ENCODE peak calls at places on chromosome 21, in six cellular contexts. J, K, Y, A, Z and C are unnamed samples. For H3K4me1, the result is how much of the 10 kb centered on the place peaks cover.

GRCh38 chr21:35266546-35266945 is 217.4 kb upstream of the RUNX1 start:
- DNase-seq in J (no peak), K (no peak), Y (no peak), A (no peak), Z (no peak), C (no peak)

GRCh38 chr21:28207776-28208175 is 784.9 kb downstream of the LTN1 start:
- DNase-seq in J (no peak), K (no peak), Y (no peak), A (no peak), Z (peak), C (no peak)

GRCh38 chr21:28580585-28580984 is 412.1 kb downstream of the LTN1 start:
- DNase-seq in J (no peak), K (no peak), Y (no peak), A (no peak), Z (no peak), C (no peak)

GRCh38 chr21:27561116-27561515 is 594.2 kb upstream of the ADAMTS5 start:
- DNase-seq in J (no peak), K (no peak), Y (peak), A (no peak), Z (no peak), C (peak)

GRCh38 chr21:24939288-24939687 is 668.0 kb downstream of the MRPL39 start:
- DNase-seq in J (no peak), K (no peak), Y (no peak), A (peak), Z (no peak), C (no peak)

GRCh38 chr21:30612132-30612531 is 1.6 kb downstream of the KRTAP6-1 start:
- DNase-seq in J (no peak), K (no peak), Y (no peak), A (no peak), Z (no peak), C (no peak)

GRCh38 chr21:15908187-15908586 is 178.4 kb downstream of the USP25 start:
- DNase-seq in J (no peak), K (no peak), Y (no peak), A (no peak), Z (no peak), C (no peak)

GRCh38 chr21:29299906-29300546 is 1.3 kb downstream of the BACH1 start:
- DNase-seq in J (peak), K (peak), Y (peak), A (peak), Z (peak), C (peak)

GRCh38 chr21:15301014-15301413 is 236.2 kb upstream of the NRIP1 start:
- DNase-seq in J (no peak), K (no peak), Y (no peak), A (no peak), Z (no peak), C (no peak)

GRCh38 chr21:38948377-38948776 is 142.6 kb downstream of the ETS2 start:
- DNase-seq in J (no peak), K (no peak), Y (no peak), A (no peak), Z (no peak), C (no peak)

GRCh38 chr21:38984982-38985422 is 179.3 kb downstream of the ETS2 start:
- DNase-seq in J (no peak), K (no peak), Y (peak), A (no peak), Z (peak), C (no peak)

GRCh38 chr21:15654171-15654570 is 75.6 kb upstream of the USP25 start:
- DNase-seq in J (no peak), K (no peak), Y (no peak), A (no peak), Z (peak), C (no peak)

GRCh38 chr21:37845535-37845934 is 70.7 kb downstream of the KCNJ6 start:
- DNase-seq in J (peak), K (no peak), Y (no peak), A (peak), Z (no peak), C (no peak)

GRCh38 chr21:38957575-38958340 is 152.0 kb downstream of the ETS2 start:
- DNase-seq in J (no peak), K (no peak), Y (no peak), A (no peak), Z (no peak), C (no peak)

GRCh38 chr21:39022035-39022900 is 161.0 kb downstream of the PSMG1 start:
- DNase-seq in J (no peak), K (no peak), Y (peak), A (no peak), Z (no peak), C (no peak)

DNA sequence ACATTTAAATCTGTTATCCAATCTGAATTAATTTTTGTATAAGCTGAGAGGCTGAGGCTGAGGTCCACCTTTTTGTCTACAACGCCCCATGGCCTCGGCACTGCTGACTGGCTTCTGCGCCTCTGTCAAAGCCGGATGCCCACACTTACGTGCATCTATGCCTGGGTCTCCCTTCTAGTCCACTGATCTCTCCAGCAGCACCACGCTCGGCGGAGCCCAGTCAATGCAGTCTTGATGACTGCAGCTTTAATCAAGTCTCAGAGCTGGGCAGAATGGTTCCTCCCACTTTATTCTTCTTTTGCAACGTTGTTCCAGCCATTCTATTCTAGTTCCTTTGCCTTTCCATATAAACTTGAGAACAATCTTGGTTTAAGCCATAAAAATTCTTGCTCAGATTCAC is 9.4 kb downstream of the PRDM15 start:
- DNase-seq in J (no peak), K (no peak), Y (no peak), A (no peak), Z (no peak), C (no peak)
- H3K4me1 ChIP-seq in J (under half), K (under half), Y (under half), A (under half), Z (under half), C (under half)

DNA sequence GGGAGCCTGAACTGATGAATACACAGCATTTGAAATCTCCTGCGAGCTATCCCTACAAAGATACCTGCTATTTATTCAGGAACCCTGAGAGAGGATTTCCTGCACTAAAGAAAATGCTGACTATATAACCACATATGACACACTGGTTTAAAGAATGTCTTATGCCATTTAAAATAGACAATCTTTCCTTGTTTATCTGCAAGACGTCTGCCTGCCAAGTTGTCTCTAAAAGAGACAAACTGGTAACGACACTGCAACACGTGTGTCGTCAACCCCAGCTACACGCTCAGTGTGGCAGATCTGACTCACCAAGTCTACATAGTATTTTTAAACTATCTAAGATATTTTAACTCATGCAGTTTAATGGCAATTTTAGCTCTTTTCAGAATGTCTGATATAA is 42.7 kb downstream of the APP start:
- DNase-seq in J (no peak), K (no peak), Y (no peak), A (no peak), Z (no peak), C (no peak)
- TF ChIP-seq EP300 in J (no peak), K (no peak), Y (no peak), A (no peak), Z (no peak), C (peak)

GRCh38 chr21:44967082-44968047 is 27.5 kb downstream of the SLX9 start:
- DNase-seq in J (no peak), K (no peak), Y (no peak), A (no peak), Z (no peak), C (no peak)
- H3K4me1 ChIP-seq in J (half or more), K (under half), Y (under half), A (under half), Z (under half), C (under half)

GRCh38 chr21:44550807-44551206 is 498 bp downstream of the KRTAP10-2 start:
- DNase-seq in J (peak), K (no peak), Y (no peak), A (no peak), Z (no peak), C (no peak)
- TF ChIP-seq EP300 in J (no peak), K (no peak), Y (no peak), A (no peak), Z (no peak), C (no peak)

GRCh38 chr21:45979141-45979631 is 2.4 kb upstream of the COL6A1 start:
- DNase-seq in J (no peak), K (no peak), Y (peak), A (no peak), Z (peak), C (no peak)

GRCh38 chr21:45974073-45975016 is 7.2 kb upstream of the COL6A1 start:
- DNase-seq in J (no peak), K (no peak), Y (peak), A (peak), Z (peak), C (no peak)

GRCh38 chr21:45977396-45977795 is 4.2 kb upstream of the COL6A1 start:
- DNase-seq in J (no peak), K (no peak), Y (peak), A (peak), Z (peak), C (no peak)

GRCh38 chr21:45975017-45975595 is 6.5 kb upstream of the COL6A1 start:
- DNase-seq in J (no peak), K (no peak), Y (peak), A (peak), Z (no peak), C (no peak)

GRCh38 chr21:45976666-45977335 is 4.8 kb upstream of the COL6A1 start:
- DNase-seq in J (no peak), K (no peak), Y (peak), A (peak), Z (no peak), C (no peak)
- H3K4me1 ChIP-seq in J (half or more), K (under half), Y (under half), A (under half), Z (under half), C (under half)

GRCh38 chr21:32350981-32351380 is 41.8 kb downstream of the URB1 start:
- DNase-seq in J (no peak), K (no peak), Y (no peak), A (no peak), Z (no peak), C (no peak)

GRCh38 chr21:32349333-32349944 is 43.4 kb downstream of the URB1 start:
- DNase-seq in J (no peak), K (no peak), Y (no peak), A (no peak), Z (no peak), C (no peak)

GRCh38 chr21:32351428-32351827 is 41.4 kb downstream of the URB1 start:
- DNase-seq in J (no peak), K (no peak), Y (no peak), A (no peak), Z (no peak), C (no peak)

GRCh38 chr21:32348604-32349332 is 44.0 kb downstream of the URB1 start:
- DNase-seq in J (no peak), K (no peak), Y (no peak), A (no peak), Z (no peak), C (no peak)

GRCh38 chr21:32350211-32350980 is 42.4 kb downstream of the URB1 start:
- DNase-seq in J (no peak), K (no peak), Y (no peak), A (no peak), Z (no peak), C (no peak)
- TF ChIP-seq EP300 in J (no peak), K (no peak), Y (no peak), A (no peak), Z (no peak), C (no peak)

GRCh38 chr21:43596616-43597015 is 62.7 kb downstream of the HSF2BP start:
- DNase-seq in J (no peak), K (no peak), Y (no peak), A (no peak), Z (no peak), C (no peak)
- H3K4me1 ChIP-seq in J (under half), K (half or more), Y (under half), A (under half), Z (under half), C (under half)

GRCh38 chr21:31663584-31664249 is 4.2 kb downstream of the SOD1 start:
- DNase-seq in J (no peak), K (no peak), Y (no peak), A (no peak), Z (no peak), C (no peak)

GRCh38 chr21:31656199-31657095 is 3.0 kb upstream of the SOD1 start:
- DNase-seq in J (peak), K (no peak), Y (no peak), A (no peak), Z (no peak), C (no peak)

GRCh38 chr21:31660134-31660565 is 657 bp downstream of the SOD1 start:
- DNase-seq in J (no peak), K (peak), Y (peak), A (no peak), Z (no peak), C (no peak)

GRCh38 chr21:31658053-31658452 is 1.4 kb upstream of the SOD1 start:
- DNase-seq in J (no peak), K (no peak), Y (peak), A (no peak), Z (no peak), C (no peak)

DNA sequence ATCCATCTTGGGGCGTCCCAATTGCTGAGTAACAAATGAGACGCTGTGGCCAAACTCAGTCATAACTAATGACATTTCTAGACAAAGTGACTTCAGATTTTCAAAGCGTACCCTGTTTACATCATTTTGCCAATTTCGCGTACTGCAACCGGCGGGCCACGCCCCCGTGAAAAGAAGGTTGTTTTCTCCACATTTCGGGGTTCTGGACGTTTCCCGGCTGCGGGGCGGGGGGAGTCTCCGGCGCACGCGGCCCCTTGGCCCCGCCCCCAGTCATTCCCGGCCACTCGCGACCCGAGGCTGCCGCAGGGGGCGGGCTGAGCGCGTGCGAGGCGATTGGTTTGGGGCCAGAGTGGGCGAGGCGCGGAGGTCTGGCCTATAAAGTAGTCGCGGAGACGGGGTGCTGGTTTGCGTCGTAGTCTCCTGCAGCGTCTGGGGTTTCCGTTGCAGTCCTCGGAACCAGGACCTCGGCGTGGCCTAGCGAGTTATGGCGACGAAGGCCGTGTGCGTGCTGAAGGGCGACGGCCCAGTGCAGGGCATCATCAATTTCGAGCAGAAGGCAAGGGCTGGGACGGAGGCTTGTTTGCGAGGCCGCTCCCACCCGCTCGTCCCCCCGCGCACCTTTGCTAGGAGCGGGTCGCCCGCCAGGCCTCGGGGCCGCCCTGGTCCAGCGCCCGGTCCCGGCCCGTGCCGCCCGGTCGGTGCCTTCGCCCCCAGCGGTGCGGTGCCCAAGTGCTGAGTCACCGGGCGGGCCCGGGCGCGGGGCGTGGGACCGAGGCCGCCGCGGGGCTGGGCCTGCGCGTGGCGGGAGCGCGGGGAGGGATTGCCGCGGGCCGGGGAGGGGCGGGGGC is at the start of gene SOD1:
- DNase-seq in J (peak), K (peak), Y (peak), A (peak), Z (peak), C (peak)
- TF ChIP-seq EP300 in J (no peak), K (no peak), Y (peak), A (no peak), Z (no peak), C (peak)

DNA sequence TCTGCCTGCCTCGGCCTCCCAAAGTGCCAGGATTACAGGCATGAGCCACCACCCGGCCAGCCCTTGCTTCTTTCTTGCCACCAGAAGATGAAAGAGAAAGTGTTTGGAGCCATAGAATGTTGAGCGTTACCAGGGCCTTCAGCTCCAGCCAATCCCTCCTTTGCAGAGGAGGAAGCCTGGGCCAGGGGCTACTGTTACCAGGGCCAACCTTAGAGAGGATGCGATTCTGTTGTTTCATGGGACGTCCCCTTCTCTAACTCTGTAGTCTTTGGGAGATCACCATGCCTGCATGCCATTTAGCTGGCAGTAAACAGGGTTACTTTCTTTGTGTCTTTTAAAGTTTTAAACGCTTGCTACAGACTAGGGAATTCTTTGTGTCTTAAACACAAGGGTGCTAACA is 45.8 kb downstream of the CLDN14 start:
- DNase-seq in J (no peak), K (no peak), Y (no peak), A (no peak), Z (no peak), C (no peak)
- H3K4me1 ChIP-seq in J (under half), K (half or more), Y (under half), A (under half), Z (under half), C (under half)

GRCh38 chr21:33984021-33984481 is 68.4 kb upstream of the ATP5PO start:
- DNase-seq in J (no peak), K (no peak), Y (no peak), A (no peak), Z (no peak), C (no peak)
- TF ChIP-seq EP300 in J (no peak), K (no peak), Y (no peak), A (no peak), Z (no peak), C (no peak)